ENCODE peak calls at places on chromosomes 4 and X, in four cellular contexts. I is nephron progenitor cell, X is activated T-cell treated with anti-CD3 and anti-CD28 coated beads for 48 hours, T is NCI-H1417. W is an unnamed sample.

GRCh38 chrX:2502668-2503519 is 2.1 kb upstream of the DHRSX start:
- DNase-seq in I (peak), X (no peak), T (no peak), W (no peak)

GRCh38 chr4:180694875-180695274 is 1548.3 kb upstream of the TENM3 start:
- DNase-seq in I (no peak), X (no peak), T (no peak), W (no peak)

GRCh38 chr4:73676881-73677323 is 56.7 kb upstream of the RASSF6 start:
- DNase-seq in I (no peak), X (no peak), T (peak), W (no peak)

GRCh38 chr4:3340703-3341088 is 47.9 kb downstream of the RGS12 start:
- DNase-seq in I (no peak), X (no peak), T (peak), W (no peak)

GRCh38 chr4:8905236-8905772 is 33.7 kb upstream of the HMX1 start:
- DNase-seq in I (no peak), X (no peak), T (no peak), W (no peak)

GRCh38 chrX:154116514-154116913 is 19.0 kb upstream of the MECP2 start:
- DNase-seq in I (no peak), X (no peak), T (no peak), W (no peak)

GRCh38 chrX:39613508-39613921 is 484.2 kb downstream of the BCOR start:
- DNase-seq in I (peak), X (no peak), T (peak), W (peak)

GRCh38 chr4:7721984-7722551 is 217.6 kb downstream of the AFAP1 start:
- DNase-seq in I (no peak), X (no peak), T (no peak), W (no peak)

GRCh38 chrX:22366166-22366702 is 93.5 kb downstream of the CBLL2 start:
- DNase-seq in I (no peak), X (no peak), T (no peak), W (no peak)

GRCh38 chr4:107153228-107153627 is 117.1 kb upstream of the DKK2 start:
- DNase-seq in I (peak), X (no peak), T (peak), W (no peak)

GRCh38 chr4:138981930-138982390 is 33.6 kb upstream of the NOCT start:
- DNase-seq in I (no peak), X (no peak), T (no peak), W (no peak)

GRCh38 chrX:51802917-51803688 is 59.9 kb downstream of the GSPT2 start:
- DNase-seq in I (peak), X (peak), T (peak), W (peak)

GRCh38 chr4:128961405-128961804 is 131.9 kb downstream of the SCLT1 start:
- DNase-seq in I (no peak), X (no peak), T (no peak), W (no peak)

GRCh38 chr4:30821891-30822612 is 101.9 kb downstream of the PCDH7 start:
- DNase-seq in I (no peak), X (no peak), T (no peak), W (no peak)

GRCh38 chr4:139978692-139979091 is 175.3 kb downstream of the MAML3 start:
- DNase-seq in I (no peak), X (peak), T (no peak), W (no peak)

GRCh38 chr4:18012115-18012806 is 9.3 kb downstream of the LCORL start:
- DNase-seq in I (no peak), X (no peak), T (no peak), W (no peak)

GRCh38 chr4:13917010-13917409 is 289.5 kb upstream of the BOD1L1 start:
- DNase-seq in I (no peak), X (no peak), T (no peak), W (no peak)

GRCh38 chrX:97740886-97741285 is 857.2 kb downstream of the RPA4 start:
- DNase-seq in I (no peak), X (no peak), T (no peak), W (no peak)

GRCh38 chr4:1293531-1293941 is 3.8 kb downstream of the MAEA start:
- DNase-seq in I (no peak), X (no peak), T (no peak), W (no peak)

GRCh38 chr4:154030747-154031146 is 241.9 kb upstream of the SFRP2 start:
- DNase-seq in I (no peak), X (no peak), T (peak), W (no peak)

GRCh38 chr4:39933689-39934590 is 43.8 kb downstream of the PDS5A start:
- DNase-seq in I (no peak), X (no peak), T (no peak), W (no peak)

GRCh38 chr4:15303052-15303641 is 124.7 kb upstream of the C1QTNF7 start:
- DNase-seq in I (no peak), X (no peak), T (no peak), W (no peak)

GRCh38 chr4:72326692-72327632 is 242.1 kb downstream of the ADAMTS3 start:
- DNase-seq in I (no peak), X (no peak), T (peak), W (no peak)

GRCh38 chrX:43741843-43742573 is 85.9 kb downstream of the MAOA start:
- DNase-seq in I (no peak), X (no peak), T (no peak), W (no peak)

GRCh38 chr4:107987916-107988762 is 1.6 kb upstream of the HADH start:
- DNase-seq in I (no peak), X (no peak), T (no peak), W (no peak)

GRCh38 chrX:26109142-26109541 is 29.0 kb upstream of the MAGEB18 start:
- DNase-seq in I (no peak), X (no peak), T (no peak), W (no peak)

GRCh38 chrX:10685923-10686595 is 65.7 kb upstream of the MID1 start:
- DNase-seq in I (no peak), X (no peak), T (no peak), W (no peak)